ENCODE peak calls at places on chromosomes 4 and X, in five cellular contexts. L is LHCN-M2; W is HS-5; N is activated CD8-positive, alpha-beta memory T cell treated with anti-CD3 and anti-CD28 coated beads, Interleukin-2, amount 50 U/mL, for 4 hours; Q is left cardiac atrium. D is an unnamed sample.

GRCh38 chrX:69189972-69190371 is 24.7 kb upstream of the PJA1 start:
- DNase-seq in Q (no peak), N (no peak), W (no peak), L (no peak), D (no peak)

GRCh38 chr4:13261486-13262257 is 222.5 kb downstream of the RAB28 start:
- DNase-seq in L (peak; percentile 22), Q (no peak), N (no peak), W (no peak), D (no peak)

GRCh38 chr4:62006108-62006507 is 806.0 kb downstream of the ADGRL3 start:
- DNase-seq in N (no peak), W (no peak), Q (no peak), L (no peak), D (no peak)

GRCh38 chr4:18034099-18034498 is 12.5 kb upstream of the LCORL start:
- DNase-seq in W (no peak), Q (no peak), L (no peak), N (no peak), D (no peak)

GRCh38 chr4:9952415-9952950 is 68.8 kb downstream of the SLC2A9 start:
- DNase-seq in N (no peak), W (no peak), Q (no peak), L (no peak), D (no peak)

GRCh38 chr4:112938461-112939058 is 110.9 kb upstream of the ANK2 start:
- DNase-seq in N (no peak), Q (no peak), L (peak; percentile 57), W (no peak), D (no peak)

GRCh38 chrX:68433155-68433980 is at the start of gene OPHN1:
- DNase-seq in W (no peak), Q (peak; percentile 80), L (peak; percentile 75), N (no peak), D (no peak)

GRCh38 chrX:78540171-78540570 is 119.0 kb downstream of the RTL3 start:
- DNase-seq in Q (no peak), N (no peak), L (peak; percentile 20), W (no peak), D (no peak)

GRCh38 chrX:49184294-49185061 is 1.7 kb downstream of the PRICKLE3 start:
- DNase-seq in N (no peak), Q (peak; percentile 95), W (peak; percentile 64), L (peak; percentile 73), D (no peak)

GRCh38 chr4:145388043-145388442 is 93.6 kb upstream of the SMAD1 start:
- DNase-seq in N (no peak), Q (no peak), L (peak; percentile 91), W (no peak), D (no peak)

GRCh38 chr4:113050361-113050760 is 908 bp downstream of the ANK2 start:
- DNase-seq in N (no peak), L (no peak), W (no peak), Q (no peak), D (no peak)

GRCh38 chrX:63664083-63664482 is 120.9 kb downstream of the ARHGEF9 start:
- DNase-seq in W (no peak), L (no peak), N (no peak), Q (no peak), D (no peak)

GRCh38 chr4:7658297-7659204 is 223.8 kb upstream of the PSAPL1 start:
- DNase-seq in N (no peak), W (no peak), L (peak; percentile 48), Q (no peak), D (no peak)

GRCh38 chr4:39427477-39428119 is 20.9 kb downstream of the KLB start:
- DNase-seq in L (no peak), W (no peak), Q (no peak), N (no peak), D (no peak)

GRCh38 chr4:175539498-175539897 is 272.6 kb downstream of the GPM6A start:
- DNase-seq in N (no peak), L (no peak), W (no peak), Q (no peak), D (no peak)

GRCh38 chr4:165207016-165207430 is 338 bp upstream of the KLHL2 start:
- DNase-seq in N (no peak), Q (no peak), W (no peak), L (peak; percentile 18), D (peak; percentile 78)

GRCh38 chrX:40476958-40477357 is 103.8 kb upstream of the ATP6AP2 start:
- DNase-seq in N (no peak), W (no peak), Q (no peak), L (no peak), D (no peak)

GRCh38 chrX:17412692-17413091 is 37.7 kb downstream of the NHS start:
- DNase-seq in N (no peak), L (peak; percentile 27), Q (no peak), W (peak; percentile 79), D (no peak)

GRCh38 chrX:133698298-133698697 is 283.0 kb upstream of the GPC4 start:
- DNase-seq in W (no peak), N (no peak), L (peak; percentile 12), Q (no peak), D (no peak)

GRCh38 chrX:40542208-40542607 is 38.6 kb upstream of the ATP6AP2 start:
- DNase-seq in N (no peak), W (no peak), L (no peak), Q (no peak), D (no peak)

D was measured in stimulated activated effector memory CD8-positive, alpha-beta T cell treated with anti-CD3 and anti-CD28 coated beads, Interleukin-12 subunit alpha, Interleukin-12 subunit beta, amount 100 ng/mL, for 72 hours.